ENCODE peak calls at places on chromosomes 12 and 14, in seven cellular contexts. One of them, this sample, is unnamed.

GRCh38 chr14:104697892-104698583 is 8.6 kb downstream of the INF2 start:
- DNase-seq in stimulated activated CD8-positive, alpha-beta memory T cell treated with anti-CD3 and anti-CD28 coated beads, Interleukin-15, amount 100 ng/mL, for 4 hours: no peak
- DNase-seq in EL: no peak
- DNase-seq in lower lobe of right lung: peak
- DNase-seq in ELF-1: peak
- DNase-seq in Caki2: no peak
- DNase-seq in Daoy: no peak
- DNase-seq in this sample: no peak

GRCh38 chr12:103677341-103677740 is 90.3 kb downstream of the STAB2 start:
- DNase-seq in ELF-1: no peak
- DNase-seq in Daoy: no peak
- DNase-seq in stimulated activated CD8-positive, alpha-beta memory T cell treated with anti-CD3 and anti-CD28 coated beads, Interleukin-15, amount 100 ng/mL, for 4 hours: no peak
- DNase-seq in EL: no peak
- DNase-seq in Caki2: no peak
- DNase-seq in lower lobe of right lung: no peak
- DNase-seq in this sample: no peak

GRCh38 chr12:121240484-121241202 is 30.7 kb downstream of the P2RX4 start:
- DNase-seq in ELF-1: peak
- DNase-seq in Daoy: no peak
- DNase-seq in EL: no peak
- DNase-seq in Caki2: no peak
- DNase-seq in stimulated activated CD8-positive, alpha-beta memory T cell treated with anti-CD3 and anti-CD28 coated beads, Interleukin-15, amount 100 ng/mL, for 4 hours: peak
- DNase-seq in lower lobe of right lung: peak
- DNase-seq in this sample: no peak

GRCh38 chr14:75579882-75580281 is 1.5 kb downstream of the FLVCR2 start:
- DNase-seq in Caki2: no peak
- DNase-seq in EL: no peak
- DNase-seq in stimulated activated CD8-positive, alpha-beta memory T cell treated with anti-CD3 and anti-CD28 coated beads, Interleukin-15, amount 100 ng/mL, for 4 hours: no peak
- DNase-seq in lower lobe of right lung: no peak
- DNase-seq in ELF-1: no peak
- DNase-seq in Daoy: no peak
- DNase-seq in this sample: no peak

GRCh38 chr12:42593781-42594322 is 4.3 kb upstream of the PRICKLE1 start:
- DNase-seq in Daoy: no peak
- DNase-seq in Caki2: no peak
- DNase-seq in ELF-1: no peak
- DNase-seq in EL: no peak
- DNase-seq in stimulated activated CD8-positive, alpha-beta memory T cell treated with anti-CD3 and anti-CD28 coated beads, Interleukin-15, amount 100 ng/mL, for 4 hours: no peak
- DNase-seq in lower lobe of right lung: no peak
- DNase-seq in this sample: no peak

GRCh38 chr12:2877959-2878732 is 1.1 kb downstream of the RHNO1 start:
- DNase-seq in lower lobe of right lung: no peak
- DNase-seq in Daoy: no peak
- DNase-seq in EL: peak
- DNase-seq in ELF-1: peak
- DNase-seq in Caki2: peak
- DNase-seq in stimulated activated CD8-positive, alpha-beta memory T cell treated with anti-CD3 and anti-CD28 coated beads, Interleukin-15, amount 100 ng/mL, for 4 hours: no peak
- DNase-seq in this sample: no peak

GRCh38 chr12:41014643-41015020 is 173.5 kb upstream of the PDZRN4 start:
- DNase-seq in stimulated activated CD8-positive, alpha-beta memory T cell treated with anti-CD3 and anti-CD28 coated beads, Interleukin-15, amount 100 ng/mL, for 4 hours: no peak
- DNase-seq in lower lobe of right lung: no peak
- DNase-seq in EL: no peak
- DNase-seq in Caki2: no peak
- DNase-seq in Daoy: no peak
- DNase-seq in ELF-1: no peak
- DNase-seq in this sample: no peak

GRCh38 chr12:124626841-124627502 is 59.6 kb upstream of the NCOR2 start:
- DNase-seq in EL: no peak
- DNase-seq in Daoy: no peak
- DNase-seq in stimulated activated CD8-positive, alpha-beta memory T cell treated with anti-CD3 and anti-CD28 coated beads, Interleukin-15, amount 100 ng/mL, for 4 hours: no peak
- DNase-seq in ELF-1: no peak
- DNase-seq in lower lobe of right lung: no peak
- DNase-seq in Caki2: no peak
- DNase-seq in this sample: no peak

GRCh38 chr12:56521590-56522371 is at the start of gene RBMS2:
- DNase-seq in Caki2: peak
- DNase-seq in ELF-1: peak
- DNase-seq in Daoy: peak
- DNase-seq in stimulated activated CD8-positive, alpha-beta memory T cell treated with anti-CD3 and anti-CD28 coated beads, Interleukin-15, amount 100 ng/mL, for 4 hours: peak
- DNase-seq in lower lobe of right lung: peak
- DNase-seq in EL: peak
- DNase-seq in this sample: no peak

GRCh38 chr12:31626270-31626669 is 33.2 kb upstream of the ETFBKMT start:
- DNase-seq in Daoy: no peak
- DNase-seq in lower lobe of right lung: no peak
- DNase-seq in stimulated activated CD8-positive, alpha-beta memory T cell treated with anti-CD3 and anti-CD28 coated beads, Interleukin-15, amount 100 ng/mL, for 4 hours: no peak
- DNase-seq in EL: no peak
- DNase-seq in ELF-1: no peak
- DNase-seq in Caki2: no peak
- DNase-seq in this sample: no peak

GRCh38 chr12:68919581-68920239 is 13.3 kb downstream of the CPM start:
- DNase-seq in lower lobe of right lung: no peak
- DNase-seq in stimulated activated CD8-positive, alpha-beta memory T cell treated with anti-CD3 and anti-CD28 coated beads, Interleukin-15, amount 100 ng/mL, for 4 hours: no peak
- DNase-seq in EL: no peak
- DNase-seq in Caki2: no peak
- DNase-seq in ELF-1: no peak
- DNase-seq in Daoy: no peak
- DNase-seq in this sample: no peak

GRCh38 chr12:11746024-11746771 is 96.7 kb downstream of the ETV6 start:
- DNase-seq in ELF-1: no peak
- DNase-seq in lower lobe of right lung: no peak
- DNase-seq in EL: peak
- DNase-seq in Daoy: peak
- DNase-seq in Caki2: peak
- DNase-seq in stimulated activated CD8-positive, alpha-beta memory T cell treated with anti-CD3 and anti-CD28 coated beads, Interleukin-15, amount 100 ng/mL, for 4 hours: no peak
- DNase-seq in this sample: no peak

GRCh38 chr12:51819851-51820720 is 28.4 kb downstream of the FIGNL2 start:
- DNase-seq in Daoy: peak
- DNase-seq in Caki2: no peak
- DNase-seq in stimulated activated CD8-positive, alpha-beta memory T cell treated with anti-CD3 and anti-CD28 coated beads, Interleukin-15, amount 100 ng/mL, for 4 hours: peak
- DNase-seq in ELF-1: no peak
- DNase-seq in lower lobe of right lung: peak
- DNase-seq in EL: no peak
- DNase-seq in this sample: no peak